ENCODE peak calls at places on chromosomes 7 and 10, in four cellular contexts. W is colonic mucosa, F is pancreas, P is stomach. S is an unnamed sample. For H3K27me3, the result is how much of the 10 kb centered on the place peaks cover.

GRCh38 chr7:50962281-50962883 is 179.7 kb upstream of the GRB10 start:
- DNase-seq in W (no peak), F (no peak), P (no peak), S (no peak)

GRCh38 chr7:156104501-156105336 is 292.5 kb upstream of the SHH start:
- DNase-seq in W (no peak), F (no peak), P (no peak), S (no peak)

GRCh38 chr10:43752682-43753081 is 104.0 kb upstream of the ZNF32 start:
- DNase-seq in W (no peak), F (no peak), P (no peak), S (no peak)

GRCh38 chr7:81652225-81652624 is 117.6 kb downstream of the HGF start:
- DNase-seq in W (no peak), F (no peak), P (no peak), S (no peak)

GRCh38 chr7:18426564-18427226 is 68.9 kb upstream of the HDAC9 start:
- DNase-seq in W (no peak), F (no peak), P (no peak), S (no peak)

GRCh38 chr10:85612833-85613232 is 753.8 kb downstream of the GRID1 start:
- DNase-seq in W (no peak), F (no peak), P (no peak), S (no peak)

GRCh38 chr7:137151056-137151731 is 192.3 kb downstream of the PTN start:
- DNase-seq in W (no peak), F (no peak), P (no peak), S (no peak)

GRCh38 chr7:138951953-138952352 is 29.2 kb downstream of the KIAA1549 start:
- DNase-seq in W (no peak), F (no peak), P (no peak), S (no peak)

GRCh38 chr10:14409247-14409646 is 78.5 kb upstream of the FRMD4A start:
- DNase-seq in W (no peak), F (no peak), P (no peak), S (no peak)

GRCh38 chr10:11164806-11165590 is 147.3 kb downstream of the CELF2 start:
- DNase-seq in W (peak), F (no peak), P (peak), S (peak)

GRCh38 chr7:40673285-40673684 is 538.5 kb downstream of the SUGCT start:
- DNase-seq in W (no peak), F (no peak), P (no peak), S (no peak)

GRCh38 chr10:22683995-22684305 is 30.4 kb downstream of the PIP4K2A start:
- DNase-seq in W (no peak), F (no peak), P (no peak), S (no peak)

GRCh38 chr10:52956451-52956850 is 183.9 kb upstream of the MBL2 start:
- DNase-seq in W (no peak), F (no peak), P (no peak), S (no peak)

GRCh38 chr7:149194799-149195179 is 557 bp upstream of the ZNF282 start:
- DNase-seq in W (no peak), F (no peak), P (no peak), S (no peak)

GRCh38 chr7:84637568-84638338 is 443.2 kb upstream of the SEMA3A start:
- DNase-seq in W (no peak), F (no peak), P (no peak), S (no peak)

GRCh38 chr7:45191361-45191760 is 33.8 kb downstream of the RAMP3 start:
- DNase-seq in W (no peak), F (no peak), P (no peak), S (no peak)
- H3K27me3 ChIP-seq in W (under half), F (under half), P (under half), S (under half)

GRCh38 chr10:103548006-103548405 is 54.5 kb downstream of the NEURL1 start:
- DNase-seq in W (no peak), F (no peak), P (no peak), S (no peak)
- H3K27ac ChIP-seq in W (peak), F (no peak), P (no peak), S (no peak)

DNA sequence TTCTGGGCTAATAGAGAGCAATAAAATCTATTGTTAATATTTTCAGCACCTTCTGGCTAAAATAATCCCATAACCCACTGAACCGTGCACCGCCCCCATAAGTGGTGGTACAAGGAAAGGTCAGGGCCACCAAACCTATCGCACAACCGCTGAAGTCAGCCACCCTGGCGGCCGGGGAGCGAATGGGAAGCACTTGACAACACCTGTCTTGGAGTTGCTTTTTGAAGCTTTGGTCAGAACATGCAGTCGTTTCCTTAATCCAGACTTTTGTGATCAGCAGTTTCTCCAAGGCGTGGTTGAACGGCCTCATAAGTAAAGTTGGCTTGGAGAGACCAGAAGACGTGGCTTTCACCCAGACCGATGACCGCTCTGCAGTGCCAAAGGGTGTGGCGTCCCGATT is 97.4 kb downstream of the DNAJB6 start:
- DNase-seq in W (no peak), F (no peak), P (peak), S (no peak)
- H3K27me3 ChIP-seq in W (under half), F (under half), P (under half), S (under half)

GRCh38 chr10:101580486-101581399 is 7.3 kb downstream of the POLL start:
- DNase-seq in W (no peak), F (no peak), P (no peak), S (no peak)
- H3K27ac ChIP-seq in W (no peak), F (no peak), P (no peak), S (no peak)

GRCh38 chr10:117212176-117212575 is 14.9 kb downstream of the KCNK18 start:
- DNase-seq in W (no peak), F (no peak), P (no peak), S (no peak)
- H3K27me3 ChIP-seq in W (under half), F (under half), P (under half), S (under half)

DNA sequence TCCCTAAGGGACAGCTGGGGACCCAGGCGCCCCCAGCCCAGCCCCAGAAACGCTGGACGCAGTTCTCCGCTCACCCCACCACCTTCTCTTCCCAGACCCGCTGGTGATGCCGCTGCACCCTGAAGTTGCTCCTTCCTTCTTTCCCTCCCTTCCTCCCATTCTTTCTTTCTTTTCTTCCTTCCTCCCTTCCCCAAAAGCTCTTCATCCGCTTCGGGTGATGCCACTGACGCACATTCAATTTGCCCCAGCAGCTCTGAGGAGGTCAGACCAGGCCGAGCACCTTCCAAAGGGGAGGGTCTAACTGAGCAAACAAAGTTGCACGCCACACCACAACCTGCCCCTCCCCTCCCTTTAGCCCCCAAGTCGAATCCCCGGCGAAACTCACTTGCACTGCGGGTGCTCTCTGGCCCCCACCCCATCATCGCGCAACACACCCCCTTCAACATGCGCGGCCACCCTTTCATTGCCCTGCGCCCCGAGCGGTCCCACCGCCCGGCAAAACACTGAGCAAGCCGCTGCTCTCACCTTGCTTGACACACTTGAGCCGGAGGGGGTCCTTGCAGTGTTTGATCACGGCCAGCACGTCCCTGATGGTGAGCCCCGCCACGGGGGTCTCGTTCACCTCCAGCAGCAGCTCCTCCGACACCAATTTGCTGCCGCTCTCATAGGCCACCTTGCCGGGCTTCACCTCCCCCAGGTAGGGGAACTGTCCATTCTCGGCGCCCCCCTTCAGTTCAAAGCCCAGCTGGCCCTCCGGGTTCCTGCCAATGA is 787 bp downstream of the MAGI2 start:
- DNase-seq in W (peak), F (peak), P (no peak), S (peak)
- H3K27ac ChIP-seq in W (peak), F (peak), P (peak), S (peak)

GRCh38 chr10:35972275-35972674 is 330.2 kb upstream of the FZD8 start:
- DNase-seq in W (no peak), F (no peak), P (no peak), S (no peak)
- H3K27me3 ChIP-seq in W (under half), F (under half), P (under half), S (under half)

DNA sequence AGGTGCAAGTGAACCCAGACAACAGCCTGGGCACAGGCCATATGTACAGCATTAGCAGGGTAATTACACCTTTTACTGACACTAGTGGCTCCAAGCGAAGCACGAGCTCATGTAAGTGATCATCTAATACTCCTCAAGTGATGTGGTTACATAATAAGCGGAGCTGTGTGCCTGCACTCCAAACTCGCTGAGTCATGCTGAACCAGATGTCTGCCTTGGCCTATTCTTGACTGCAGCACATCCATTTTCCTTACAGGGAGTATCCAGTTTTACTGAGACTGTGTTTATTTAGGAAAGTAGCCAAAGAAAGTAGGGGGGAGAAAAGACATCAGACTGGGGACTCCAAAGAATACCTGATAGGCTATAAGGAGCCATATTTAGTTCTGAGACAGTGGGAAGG is 90.1 kb downstream of the GRM3 start:
- DNase-seq in W (no peak), F (no peak), P (no peak), S (no peak)
- H3K27ac ChIP-seq in W (no peak), F (no peak), P (no peak), S (no peak)

GRCh38 chr7:25884265-25884664 is 267.7 kb upstream of the NFE2L3 start:
- DNase-seq in W (no peak), F (no peak), P (no peak), S (no peak)

GRCh38 chr7:25885057-25885576 is 266.9 kb upstream of the NFE2L3 start:
- DNase-seq in W (no peak), F (no peak), P (no peak), S (no peak)

GRCh38 chr7:25887795-25888559 is 264.0 kb upstream of the NFE2L3 start:
- DNase-seq in W (no peak), F (no peak), P (no peak), S (no peak)

GRCh38 chr7:25887266-25887665 is 264.7 kb upstream of the NFE2L3 start:
- DNase-seq in W (no peak), F (no peak), P (no peak), S (no peak)

GRCh38 chr7:25886387-25887240 is 265.4 kb upstream of the NFE2L3 start:
- DNase-seq in W (no peak), F (no peak), P (no peak), S (no peak)
- H3K27me3 ChIP-seq in W (under half), F (under half), P (under half), S (under half)

S was measured in lung.